ENCODE peak calls at places on chromosomes 16 and 17, in six cellular contexts. U, H, F, X, S and D are unnamed samples.

GRCh38 chr17:46876353-46876887 is 25.0 kb downstream of the WNT9B start:
- DNase-seq in S (no peak), U (no peak), X (no peak), H (no peak), F (no peak), D (peak; percentile 48)

GRCh38 chr16:87133966-87134945 is 182.9 kb downstream of the C16orf95 start:
- DNase-seq in U (no peak), H (no peak), S (no peak), X (no peak), F (no peak), D (no peak)

GRCh38 chr17:21005367-21005766 is 37.4 kb downstream of the USP22 start:
- DNase-seq in X (no peak), U (no peak), S (no peak), F (no peak), H (no peak), D (no peak)

GRCh38 chr17:42520540-42520951 is 15.5 kb upstream of the NAGLU start:
- DNase-seq in S (no peak), H (no peak), U (no peak), F (peak; percentile 42), X (no peak), D (no peak)

GRCh38 chr17:3167574-3167973 is 29.7 kb upstream of the OR1A2 start:
- DNase-seq in H (no peak), S (no peak), U (no peak), X (peak; percentile 20), F (peak; percentile 3), D (no peak)

GRCh38 chr17:17514993-17515920 is 19.1 kb upstream of the RASD1 start:
- DNase-seq in F (no peak), S (no peak), X (no peak), H (no peak), U (no peak), D (peak; percentile 76)

GRCh38 chr16:24838554-24839266 is 7.1 kb upstream of the SLC5A11 start:
- DNase-seq in X (no peak), S (no peak), F (peak; percentile 48), H (no peak), U (no peak), D (no peak)

GRCh38 chr17:14933676-14934075 is 331.4 kb downstream of the PMP22 start:
- DNase-seq in X (no peak), U (no peak), F (no peak), H (no peak), S (no peak), D (no peak)

GRCh38 chr17:74337834-74338500 is 11.9 kb downstream of the KIF19 start:
- DNase-seq in F (no peak), X (no peak), H (peak; percentile 70), S (no peak), U (no peak), D (peak; percentile 36)

GRCh38 chr17:38357488-38358123 is 6.0 kb downstream of the SOCS7 start:
- DNase-seq in U (no peak), H (no peak), X (no peak), S (no peak), F (no peak), D (peak; percentile 52)

GRCh38 chr16:10762336-10762995 is 18.8 kb downstream of the NUBP1 start:
- DNase-seq in X (no peak), S (no peak), F (no peak), H (no peak), U (no peak), D (no peak)

GRCh38 chr16:81548901-81549546 is 104.4 kb downstream of the CMIP start:
- DNase-seq in S (no peak), X (no peak), U (no peak), H (no peak), F (no peak), D (no peak)

GRCh38 chr17:71970312-71970711 is 150.5 kb upstream of the SOX9 start:
- DNase-seq in H (no peak), S (no peak), U (peak; percentile 18), X (no peak), F (no peak), D (no peak)

GRCh38 chr16:81511371-81511770 is 66.8 kb downstream of the CMIP start:
- DNase-seq in F (no peak), H (no peak), U (no peak), S (no peak), X (no peak), D (no peak)

GRCh38 chr17:6455321-6455705 is 11.1 kb downstream of the PIMREG start:
- DNase-seq in U (no peak), S (no peak), F (no peak), H (no peak), X (peak; percentile 59), D (peak; percentile 74)